ENCODE peak calls at places on chromosome 12, in nine cellular contexts. One of them, this sample, is unnamed.

GRCh38 chr12:82517027-82517426 is 158.7 kb downstream of the METTL25 start:
- ATAC-seq in HepG2: peak; percentile 96
- ATAC-seq in GM12878: peak; percentile 96
- ATAC-seq in upper lobe of right lung: no peak
- ATAC-seq in body of pancreas: no peak
- ATAC-seq in right lobe of liver: peak; percentile 88
- ATAC-seq in aorta: no peak
- ATAC-seq in left lung: peak; percentile 23
- ATAC-seq in right cardiac atrium: no peak
- ATAC-seq in this sample: no peak

GRCh38 chr12:41205070-41205715 is 17.1 kb downstream of the PDZRN4 start:
- ATAC-seq in right lobe of liver: peak; percentile 58
- ATAC-seq in aorta: peak; percentile 79
- ATAC-seq in right cardiac atrium: peak; percentile 84
- ATAC-seq in upper lobe of right lung: peak; percentile 85
- ATAC-seq in HepG2: no peak
- ATAC-seq in body of pancreas: peak; percentile 15
- ATAC-seq in GM12878: peak; percentile 34
- ATAC-seq in left lung: peak; percentile 96
- ATAC-seq in this sample: peak; percentile 86

GRCh38 chr12:44875954-44876553 is at the start of gene NELL2:
- ATAC-seq in aorta: peak; percentile 71
- ATAC-seq in GM12878: peak; percentile 72
- ATAC-seq in HepG2: peak; percentile 79
- ATAC-seq in left lung: peak; percentile 94
- ATAC-seq in upper lobe of right lung: peak; percentile 84
- ATAC-seq in right cardiac atrium: peak; percentile 93
- ATAC-seq in right lobe of liver: peak; percentile 65
- ATAC-seq in body of pancreas: peak; percentile 76
- ATAC-seq in this sample: peak; percentile 57

GRCh38 chr12:31599053-31599452 is 8.1 kb upstream of the DENND5B start:
- ATAC-seq in GM12878: peak; percentile 76
- ATAC-seq in right cardiac atrium: no peak
- ATAC-seq in HepG2: no peak
- ATAC-seq in left lung: no peak
- ATAC-seq in body of pancreas: no peak
- ATAC-seq in upper lobe of right lung: no peak
- ATAC-seq in right lobe of liver: no peak
- ATAC-seq in aorta: no peak
- ATAC-seq in this sample: no peak

GRCh38 chr12:100337727-100338126 is 19.1 kb upstream of the SLC17A8 start:
- ATAC-seq in upper lobe of right lung: peak; percentile 81
- ATAC-seq in right cardiac atrium: no peak
- ATAC-seq in right lobe of liver: peak; percentile 98
- ATAC-seq in body of pancreas: peak; percentile 85
- ATAC-seq in left lung: peak; percentile 94
- ATAC-seq in HepG2: no peak
- ATAC-seq in aorta: no peak
- ATAC-seq in GM12878: no peak
- ATAC-seq in this sample: no peak

GRCh38 chr12:1171657-1172056 is 180.6 kb downstream of the ERC1 start:
- ATAC-seq in body of pancreas: no peak
- ATAC-seq in left lung: no peak
- ATAC-seq in right lobe of liver: no peak
- ATAC-seq in upper lobe of right lung: no peak
- ATAC-seq in aorta: no peak
- ATAC-seq in GM12878: no peak
- ATAC-seq in right cardiac atrium: peak; percentile 66
- ATAC-seq in HepG2: no peak
- ATAC-seq in this sample: no peak

GRCh38 chr12:55932546-55932919 is 1.6 kb downstream of the DGKA start:
- ATAC-seq in HepG2: no peak
- ATAC-seq in aorta: no peak
- ATAC-seq in right cardiac atrium: no peak
- ATAC-seq in right lobe of liver: no peak
- ATAC-seq in body of pancreas: no peak
- ATAC-seq in left lung: peak; percentile 22
- ATAC-seq in upper lobe of right lung: peak; percentile 38
- ATAC-seq in GM12878: peak; percentile 31
- ATAC-seq in this sample: no peak

GRCh38 chr12:56616924-56617323 is 13.2 kb downstream of the BAZ2A start:
- ATAC-seq in right cardiac atrium: peak; percentile 67
- ATAC-seq in upper lobe of right lung: no peak
- ATAC-seq in aorta: no peak
- ATAC-seq in left lung: no peak
- ATAC-seq in right lobe of liver: no peak
- ATAC-seq in body of pancreas: no peak
- ATAC-seq in HepG2: no peak
- ATAC-seq in GM12878: no peak
- ATAC-seq in this sample: no peak

GRCh38 chr12:29517265-29517664 is 19.8 kb upstream of the OVCH1 start:
- ATAC-seq in aorta: no peak
- ATAC-seq in body of pancreas: peak; percentile 66
- ATAC-seq in HepG2: peak; percentile 43
- ATAC-seq in right lobe of liver: peak; percentile 93
- ATAC-seq in GM12878: no peak
- ATAC-seq in right cardiac atrium: no peak
- ATAC-seq in upper lobe of right lung: peak; percentile 89
- ATAC-seq in left lung: peak; percentile 86
- ATAC-seq in this sample: no peak

GRCh38 chr12:106855221-106855758 is 80.8 kb downstream of the RIC8B start:
- ATAC-seq in GM12878: no peak
- ATAC-seq in HepG2: peak; percentile 97
- ATAC-seq in right cardiac atrium: no peak
- ATAC-seq in upper lobe of right lung: no peak
- ATAC-seq in left lung: no peak
- ATAC-seq in right lobe of liver: peak; percentile 88
- ATAC-seq in aorta: no peak
- ATAC-seq in body of pancreas: no peak
- ATAC-seq in this sample: no peak

DNA sequence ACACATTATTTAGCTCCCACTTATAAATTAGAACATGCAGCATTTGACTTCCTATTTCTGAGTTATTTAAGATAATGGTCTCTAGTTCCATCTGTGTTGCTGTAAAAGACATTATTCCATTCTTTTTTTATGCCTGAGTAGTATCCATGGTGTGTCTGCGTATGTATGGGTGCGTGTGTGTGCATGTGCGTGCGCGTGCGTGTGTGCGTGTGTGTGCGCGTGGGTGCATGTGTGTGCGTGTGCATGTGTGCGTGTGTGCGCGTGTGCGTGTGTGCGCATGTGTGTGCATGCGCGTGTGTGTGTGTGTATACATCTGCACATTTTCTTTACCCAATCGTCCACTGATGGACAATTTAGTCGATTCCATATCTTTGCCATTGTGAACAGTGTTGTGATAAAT is 479.4 kb upstream of the TMEM132C start:
- ATAC-seq in right lobe of liver: no peak
- ATAC-seq in HepG2: no peak
- ATAC-seq in right cardiac atrium: no peak
- ATAC-seq in GM12878: no peak
- ATAC-seq in left lung: no peak
- ATAC-seq in upper lobe of right lung: no peak
- ATAC-seq in aorta: no peak
- ATAC-seq in body of pancreas: no peak
- ATAC-seq in this sample: no peak
- H3K4me1 ChIP-seq in right lobe of liver: no peaks in the 10 kb centered on the region
- H3K4me1 ChIP-seq in HepG2: no peaks in the 10 kb centered on the region
- H3K4me1 ChIP-seq in right cardiac atrium: peaks cover 4% of the 10 kb centered on the region
- H3K4me1 ChIP-seq in GM12878: no peaks in the 10 kb centered on the region
- H3K4me1 ChIP-seq in left lung: no peaks in the 10 kb centered on the region
- H3K4me1 ChIP-seq in upper lobe of right lung: no peaks in the 10 kb centered on the region
- H3K4me1 ChIP-seq in aorta: no peaks in the 10 kb centered on the region
- H3K4me1 ChIP-seq in body of pancreas: no peaks in the 10 kb centered on the region
- H3K4me1 ChIP-seq in this sample: no peaks in the 10 kb centered on the region

DNA sequence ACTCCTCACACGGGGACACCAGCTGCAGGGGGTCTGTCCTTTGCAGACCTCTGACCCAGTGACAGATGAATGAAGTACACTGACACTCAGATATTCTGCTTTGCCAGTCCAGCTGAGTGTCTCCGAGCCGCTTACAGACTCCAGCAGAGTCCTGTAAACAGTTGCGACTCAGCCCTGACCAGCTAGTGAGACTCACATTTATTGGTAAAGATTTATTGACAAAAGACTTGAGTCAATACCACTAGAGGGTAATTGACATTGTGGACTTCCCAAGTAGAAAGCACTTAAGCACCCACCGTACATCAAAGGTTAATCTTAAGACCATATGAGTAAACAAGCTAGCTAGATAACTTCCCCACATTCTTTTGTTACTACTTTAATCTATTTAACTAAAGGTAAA is 9.8 kb upstream of the FKBP4 start:
- ATAC-seq in left lung: peak; percentile 77
- ATAC-seq in GM12878: no peak
- ATAC-seq in HepG2: peak; percentile 32
- ATAC-seq in upper lobe of right lung: no peak
- ATAC-seq in body of pancreas: no peak
- ATAC-seq in aorta: no peak
- ATAC-seq in right lobe of liver: no peak
- ATAC-seq in right cardiac atrium: no peak
- ATAC-seq in this sample: no peak
- H3K4me1 ChIP-seq in left lung: no peaks in the 10 kb centered on the region
- H3K4me1 ChIP-seq in GM12878: no peaks in the 10 kb centered on the region
- H3K4me1 ChIP-seq in HepG2: peaks cover 19% of the 10 kb centered on the region
- H3K4me1 ChIP-seq in upper lobe of right lung: peaks cover 11% of the 10 kb centered on the region
- H3K4me1 ChIP-seq in body of pancreas: peaks cover 12% of the 10 kb centered on the region
- H3K4me1 ChIP-seq in aorta: no peaks in the 10 kb centered on the region
- H3K4me1 ChIP-seq in right lobe of liver: no peaks in the 10 kb centered on the region
- H3K4me1 ChIP-seq in right cardiac atrium: no peaks in the 10 kb centered on the region
- H3K4me1 ChIP-seq in this sample: peaks cover 12% of the 10 kb centered on the region

GRCh38 chr12:51521554-51522276 is 69.3 kb upstream of the SCN8A start:
- ATAC-seq in upper lobe of right lung: no peak
- ATAC-seq in body of pancreas: no peak
- ATAC-seq in left lung: no peak
- ATAC-seq in right cardiac atrium: no peak
- ATAC-seq in HepG2: peak; percentile 61
- ATAC-seq in aorta: no peak
- ATAC-seq in GM12878: no peak
- ATAC-seq in right lobe of liver: peak; percentile 57
- ATAC-seq in this sample: no peak
- H3K4me1 ChIP-seq in upper lobe of right lung: no peaks in the 10 kb centered on the region
- H3K4me1 ChIP-seq in body of pancreas: no peaks in the 10 kb centered on the region
- H3K4me1 ChIP-seq in left lung: no peaks in the 10 kb centered on the region
- H3K4me1 ChIP-seq in right cardiac atrium: no peaks in the 10 kb centered on the region
- H3K4me1 ChIP-seq in HepG2: no peaks in the 10 kb centered on the region
- H3K4me1 ChIP-seq in aorta: no peaks in the 10 kb centered on the region
- H3K4me1 ChIP-seq in GM12878: peaks cover 8% of the 10 kb centered on the region
- H3K4me1 ChIP-seq in right lobe of liver: no peaks in the 10 kb centered on the region
- H3K4me1 ChIP-seq in this sample: no peaks in the 10 kb centered on the region

DNA sequence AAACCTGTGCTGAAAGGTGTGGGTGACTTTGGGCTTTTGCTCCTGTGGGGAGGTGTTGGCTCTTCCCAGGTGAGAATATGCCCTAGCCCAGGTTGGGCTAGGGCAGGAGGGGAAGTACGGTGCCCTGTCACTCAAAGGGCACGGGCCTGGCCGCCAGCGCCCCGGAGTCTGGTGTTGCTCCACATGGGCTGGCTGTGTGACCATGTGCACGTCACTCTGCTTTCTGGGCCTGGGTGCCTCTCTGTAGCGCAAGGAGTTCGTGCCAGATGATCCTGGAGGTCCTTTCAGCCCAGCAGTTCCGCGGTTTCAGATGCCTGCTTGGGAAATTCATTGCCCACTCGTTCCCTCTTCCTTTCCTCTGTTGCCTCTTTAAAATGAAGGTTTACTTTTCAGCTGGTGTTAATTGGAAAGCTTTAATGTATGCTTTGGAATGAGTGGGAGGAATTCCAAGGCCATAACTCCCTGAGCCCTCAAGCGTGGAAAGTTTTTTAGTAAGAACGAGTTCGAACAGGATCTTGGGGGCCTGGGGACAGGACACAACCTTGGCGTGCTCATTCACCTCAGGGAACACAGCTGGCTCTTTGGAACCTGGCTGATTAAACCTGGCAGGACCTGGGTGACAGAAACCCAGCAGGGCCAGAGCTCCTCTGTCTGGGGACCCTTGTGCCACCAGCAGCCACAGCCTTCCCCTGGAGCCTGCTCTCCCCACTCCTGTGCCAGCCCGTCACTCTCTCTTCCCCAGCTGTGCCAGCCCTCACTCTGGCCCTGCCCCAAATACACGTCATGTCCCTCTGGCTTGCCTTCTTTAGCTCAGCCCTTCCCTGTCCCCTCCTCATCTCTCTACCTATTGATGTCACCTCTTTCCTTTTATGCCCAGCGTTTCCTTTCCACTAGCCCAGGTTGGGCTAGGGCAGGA is 42.8 kb downstream of the TSPAN9 start:
- ATAC-seq in left lung: no peak
- ATAC-seq in GM12878: no peak
- ATAC-seq in upper lobe of right lung: peak; percentile 76
- ATAC-seq in right cardiac atrium: peak; percentile 69
- ATAC-seq in right lobe of liver: peak; percentile 77
- ATAC-seq in body of pancreas: peak; percentile 75
- ATAC-seq in aorta: peak; percentile 60
- ATAC-seq in HepG2: no peak
- ATAC-seq in this sample: no peak
- H3K4me1 ChIP-seq in left lung: peaks cover 14% of the 10 kb centered on the region
- H3K4me1 ChIP-seq in GM12878: no peaks in the 10 kb centered on the region
- H3K4me1 ChIP-seq in upper lobe of right lung: peaks cover 49% of the 10 kb centered on the region
- H3K4me1 ChIP-seq in right cardiac atrium: peaks cover 36% of the 10 kb centered on the region
- H3K4me1 ChIP-seq in right lobe of liver: peaks cover 66% of the 10 kb centered on the region
- H3K4me1 ChIP-seq in body of pancreas: peaks cover 38% of the 10 kb centered on the region
- H3K4me1 ChIP-seq in aorta: no peaks in the 10 kb centered on the region
- H3K4me1 ChIP-seq in HepG2: peaks cover 10% of the 10 kb centered on the region
- H3K4me1 ChIP-seq in this sample: no peaks in the 10 kb centered on the region

DNA sequence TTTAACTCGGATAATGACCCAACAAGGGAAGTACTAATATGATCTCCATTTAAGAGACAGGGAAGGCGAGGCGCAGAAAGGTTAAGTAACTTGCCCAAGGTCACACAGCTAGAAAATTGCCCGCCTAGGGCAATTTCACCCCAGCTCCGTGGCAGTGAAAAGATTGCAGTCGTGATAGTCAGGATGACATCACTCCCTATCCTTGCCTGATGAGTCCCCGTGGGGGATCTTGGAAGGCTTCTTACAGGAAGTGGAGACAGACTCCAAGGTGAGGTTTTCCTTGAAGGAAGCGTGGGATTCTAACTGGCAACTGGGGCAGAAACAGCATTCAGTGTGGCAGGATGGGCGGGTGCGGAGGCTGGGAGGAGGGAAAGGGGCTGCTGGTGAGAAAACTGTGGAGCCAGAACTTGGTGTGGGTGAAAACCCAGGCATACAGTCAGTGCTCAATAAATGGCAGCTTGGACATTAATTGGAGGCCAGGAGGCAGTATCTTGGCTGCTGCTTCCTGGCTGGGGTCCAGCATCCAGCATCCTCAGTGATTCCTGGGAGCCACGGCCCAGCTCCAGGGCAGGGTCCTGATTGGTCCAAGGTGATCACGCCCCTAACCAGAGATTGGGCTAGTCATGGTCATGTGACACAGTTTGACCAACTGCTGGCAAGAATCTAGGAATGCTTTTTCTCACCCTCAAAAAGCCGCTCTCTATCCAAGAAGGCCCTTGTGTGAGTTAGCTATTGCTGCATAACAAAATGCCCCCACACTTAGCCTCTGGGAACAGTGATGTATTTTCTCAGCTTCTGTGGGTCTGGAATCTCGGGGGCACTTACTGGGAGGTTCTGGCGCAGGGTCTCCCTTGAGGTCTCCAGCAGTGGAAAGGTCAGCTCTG is 118.8 kb upstream of the NCOR2 start:
- ATAC-seq in right lobe of liver: no peak
- ATAC-seq in aorta: no peak
- ATAC-seq in left lung: no peak
- ATAC-seq in body of pancreas: no peak
- ATAC-seq in HepG2: no peak
- ATAC-seq in right cardiac atrium: no peak
- ATAC-seq in GM12878: no peak
- ATAC-seq in upper lobe of right lung: no peak
- ATAC-seq in this sample: no peak
- H3K4me1 ChIP-seq in right lobe of liver: peaks cover 12% of the 10 kb centered on the region
- H3K4me1 ChIP-seq in aorta: peaks cover 3% of the 10 kb centered on the region
- H3K4me1 ChIP-seq in left lung: peaks cover 50% of the 10 kb centered on the region
- H3K4me1 ChIP-seq in body of pancreas: peaks cover 16% of the 10 kb centered on the region
- H3K4me1 ChIP-seq in HepG2: peaks cover 41% of the 10 kb centered on the region
- H3K4me1 ChIP-seq in right cardiac atrium: peaks cover 22% of the 10 kb centered on the region
- H3K4me1 ChIP-seq in GM12878: peaks cover 22% of the 10 kb centered on the region
- H3K4me1 ChIP-seq in upper lobe of right lung: peaks cover 67% of the 10 kb centered on the region
- H3K4me1 ChIP-seq in this sample: peaks cover 50% of the 10 kb centered on the region